ENCODE peak calls at places on chromosomes 11 and 22, in six cellular contexts. One of them, this sample, is unnamed.

GRCh38 chr22:34878996-34879395 is 187.0 kb upstream of the ISX start:
- DNase-seq in H9: no peak
- DNase-seq in neuronal stem cell: no peak
- DNase-seq in trophoblast cell: peak
- DNase-seq in mesenchymal stem cell: no peak
- DNase-seq in H1: no peak
- DNase-seq in this sample: no peak

GRCh38 chr11:44573333-44573732 is 7.9 kb downstream of the CD82 start:
- DNase-seq in H9: no peak
- DNase-seq in neuronal stem cell: no peak
- DNase-seq in trophoblast cell: no peak
- DNase-seq in mesenchymal stem cell: peak
- DNase-seq in H1: no peak
- DNase-seq in this sample: peak

GRCh38 chr11:2562181-2562581 is 117.4 kb downstream of the KCNQ1 start:
- DNase-seq in H9: no peak
- DNase-seq in neuronal stem cell: no peak
- DNase-seq in trophoblast cell: peak
- DNase-seq in mesenchymal stem cell: no peak
- DNase-seq in H1: no peak
- DNase-seq in this sample: no peak

GRCh38 chr11:31582697-31583096 is 73.1 kb downstream of the ELP4 start:
- DNase-seq in H9: no peak
- DNase-seq in neuronal stem cell: no peak
- DNase-seq in trophoblast cell: no peak
- DNase-seq in mesenchymal stem cell: no peak
- DNase-seq in H1: no peak
- DNase-seq in this sample: no peak

GRCh38 chr11:6357222-6357621 is 33.1 kb upstream of the SMPD1 start:
- DNase-seq in H9: no peak
- DNase-seq in neuronal stem cell: no peak
- DNase-seq in trophoblast cell: peak
- DNase-seq in mesenchymal stem cell: peak
- DNase-seq in H1: no peak
- DNase-seq in this sample: peak

GRCh38 chr11:34358258-34358665 is 452 bp upstream of the ABTB2 start:
- DNase-seq in H9: no peak
- DNase-seq in neuronal stem cell: peak
- DNase-seq in trophoblast cell: peak
- DNase-seq in mesenchymal stem cell: peak
- DNase-seq in H1: no peak
- DNase-seq in this sample: peak

GRCh38 chr22:32733900-32734299 is 67.6 kb upstream of the TIMP3 start:
- DNase-seq in H9: no peak
- DNase-seq in neuronal stem cell: no peak
- DNase-seq in trophoblast cell: no peak
- DNase-seq in mesenchymal stem cell: no peak
- DNase-seq in H1: no peak
- DNase-seq in this sample: no peak

GRCh38 chr11:86719781-86720463 is 47.5 kb upstream of the ME3 start:
- DNase-seq in H9: no peak
- DNase-seq in neuronal stem cell: no peak
- DNase-seq in trophoblast cell: peak
- DNase-seq in mesenchymal stem cell: peak
- DNase-seq in H1: no peak
- DNase-seq in this sample: peak

GRCh38 chr22:38172489-38173155 is 9.0 kb downstream of the PLA2G6 start:
- DNase-seq in H9: no peak
- DNase-seq in neuronal stem cell: no peak
- DNase-seq in trophoblast cell: no peak
- DNase-seq in mesenchymal stem cell: no peak
- DNase-seq in H1: no peak
- DNase-seq in this sample: peak

GRCh38 chr11:73818838-73819237 is 31.2 kb downstream of the MRPL48 start:
- DNase-seq in H9: no peak
- DNase-seq in neuronal stem cell: no peak
- DNase-seq in trophoblast cell: no peak
- DNase-seq in mesenchymal stem cell: peak
- DNase-seq in H1: no peak
- DNase-seq in this sample: peak

GRCh38 chr22:47129902-47130301 is 367.5 kb downstream of the TBC1D22A start:
- DNase-seq in H9: no peak
- DNase-seq in neuronal stem cell: no peak
- DNase-seq in trophoblast cell: peak
- DNase-seq in mesenchymal stem cell: no peak
- DNase-seq in H1: no peak
- DNase-seq in this sample: no peak

GRCh38 chr11:83427943-83428342 is 141.8 kb upstream of the CCDC90B start:
- DNase-seq in H9: no peak
- DNase-seq in neuronal stem cell: no peak
- DNase-seq in trophoblast cell: no peak
- DNase-seq in mesenchymal stem cell: no peak
- DNase-seq in H1: no peak
- DNase-seq in this sample: no peak

GRCh38 chr22:42623301-42623751 is 8.6 kb upstream of the POLDIP3 start:
- DNase-seq in H9: no peak
- DNase-seq in neuronal stem cell: no peak
- DNase-seq in trophoblast cell: no peak
- DNase-seq in mesenchymal stem cell: no peak
- DNase-seq in H1: no peak
- DNase-seq in this sample: no peak

GRCh38 chr11:15816270-15816871 is 540.0 kb downstream of the SOX6 start:
- DNase-seq in H9: no peak
- DNase-seq in neuronal stem cell: no peak
- DNase-seq in trophoblast cell: no peak
- DNase-seq in mesenchymal stem cell: peak
- DNase-seq in H1: no peak
- DNase-seq in this sample: peak

GRCh38 chr11:134139873-134140331 is 71.0 kb downstream of the JAM3 start:
- DNase-seq in H9: peak
- DNase-seq in neuronal stem cell: peak
- DNase-seq in trophoblast cell: peak
- DNase-seq in mesenchymal stem cell: peak
- DNase-seq in H1: peak
- DNase-seq in this sample: peak

GRCh38 chr11:120209750-120210650 is 832 bp upstream of the OAF start:
- DNase-seq in H9: no peak
- DNase-seq in neuronal stem cell: no peak
- DNase-seq in trophoblast cell: no peak
- DNase-seq in mesenchymal stem cell: peak
- DNase-seq in H1: no peak
- DNase-seq in this sample: no peak

GRCh38 chr11:33377100-33377851 is 120.1 kb downstream of the HIPK3 start:
- DNase-seq in H9: no peak
- DNase-seq in neuronal stem cell: peak
- DNase-seq in trophoblast cell: no peak
- DNase-seq in mesenchymal stem cell: no peak
- DNase-seq in H1: no peak
- DNase-seq in this sample: peak

GRCh38 chr11:45158210-45158644 is 11.8 kb downstream of the PRDM11 start:
- DNase-seq in H9: no peak
- DNase-seq in neuronal stem cell: no peak
- DNase-seq in trophoblast cell: no peak
- DNase-seq in mesenchymal stem cell: peak
- DNase-seq in H1: no peak
- DNase-seq in this sample: no peak

GRCh38 chr11:128373011-128373410 is 214.3 kb downstream of the ETS1 start:
- DNase-seq in H9: no peak
- DNase-seq in neuronal stem cell: no peak
- DNase-seq in trophoblast cell: no peak
- DNase-seq in mesenchymal stem cell: no peak
- DNase-seq in H1: no peak
- DNase-seq in this sample: peak

GRCh38 chr11:36305047-36305446 is 9.0 kb downstream of the PRR5L start:
- DNase-seq in H9: no peak
- DNase-seq in neuronal stem cell: no peak
- DNase-seq in trophoblast cell: no peak
- DNase-seq in mesenchymal stem cell: no peak
- DNase-seq in H1: no peak
- DNase-seq in this sample: no peak

GRCh38 chr11:119388103-119388502 is 6.6 kb upstream of the USP2 start:
- DNase-seq in H9: no peak
- DNase-seq in neuronal stem cell: no peak
- DNase-seq in trophoblast cell: no peak
- DNase-seq in mesenchymal stem cell: no peak
- DNase-seq in H1: no peak
- DNase-seq in this sample: no peak

GRCh38 chr11:85718991-85719807 is 33.2 kb upstream of the CCDC89 start:
- DNase-seq in H9: peak
- DNase-seq in neuronal stem cell: peak
- DNase-seq in trophoblast cell: peak
- DNase-seq in mesenchymal stem cell: peak
- DNase-seq in H1: peak
- DNase-seq in this sample: peak

GRCh38 chr11:79076526-79077115 is 364.2 kb downstream of the TENM4 start:
- DNase-seq in H9: no peak
- DNase-seq in neuronal stem cell: no peak
- DNase-seq in trophoblast cell: no peak
- DNase-seq in mesenchymal stem cell: peak
- DNase-seq in H1: no peak
- DNase-seq in this sample: no peak

GRCh38 chr11:111347002-111347722 is 31.9 kb downstream of the POU2AF1 start:
- DNase-seq in H9: no peak
- DNase-seq in neuronal stem cell: no peak
- DNase-seq in trophoblast cell: peak
- DNase-seq in mesenchymal stem cell: no peak
- DNase-seq in H1: no peak
- DNase-seq in this sample: no peak

GRCh38 chr11:20112291-20113146 is 47.8 kb downstream of the DBX1 start:
- DNase-seq in H9: peak
- DNase-seq in neuronal stem cell: no peak
- DNase-seq in trophoblast cell: peak
- DNase-seq in mesenchymal stem cell: peak
- DNase-seq in H1: no peak
- DNase-seq in this sample: peak

GRCh38 chr11:125903753-125904659 is at the start of gene DDX25:
- DNase-seq in H9: peak
- DNase-seq in neuronal stem cell: peak
- DNase-seq in trophoblast cell: no peak
- DNase-seq in mesenchymal stem cell: no peak
- DNase-seq in H1: peak
- DNase-seq in this sample: no peak

GRCh38 chr11:114416441-114416928 is 16.0 kb downstream of the RBM7 start:
- DNase-seq in H9: no peak
- DNase-seq in neuronal stem cell: no peak
- DNase-seq in trophoblast cell: peak
- DNase-seq in mesenchymal stem cell: peak
- DNase-seq in H1: no peak
- DNase-seq in this sample: peak

GRCh38 chr22:36332623-36333331 is 55.0 kb downstream of the MYH9 start:
- DNase-seq in H9: no peak
- DNase-seq in neuronal stem cell: no peak
- DNase-seq in trophoblast cell: peak
- DNase-seq in mesenchymal stem cell: peak
- DNase-seq in H1: no peak
- DNase-seq in this sample: peak

GRCh38 chr22:32909561-32910348 is 108.2 kb downstream of the TIMP3 start:
- DNase-seq in H9: no peak
- DNase-seq in neuronal stem cell: no peak
- DNase-seq in trophoblast cell: no peak
- DNase-seq in mesenchymal stem cell: no peak
- DNase-seq in H1: no peak
- DNase-seq in this sample: no peak

GRCh38 chr11:66617148-66617814 is 851 bp downstream of the RBM14 start:
- DNase-seq in H9: no peak
- DNase-seq in neuronal stem cell: no peak
- DNase-seq in trophoblast cell: peak
- DNase-seq in mesenchymal stem cell: no peak
- DNase-seq in H1: no peak
- DNase-seq in this sample: no peak
- H3K14ac ChIP-seq in H9: peak
- H3K14ac ChIP-seq in neuronal stem cell: no peak
- H3K14ac ChIP-seq in trophoblast cell: peak
- H3K14ac ChIP-seq in mesenchymal stem cell: peak
- H3K14ac ChIP-seq in H1: no peak
- H3K14ac ChIP-seq in this sample: peak

GRCh38 chr11:7646866-7647265 is 26.4 kb downstream of the CYB5R2 start:
- DNase-seq in H9: no peak
- DNase-seq in neuronal stem cell: no peak
- DNase-seq in trophoblast cell: peak
- DNase-seq in mesenchymal stem cell: no peak
- DNase-seq in H1: no peak
- DNase-seq in this sample: no peak
- H3K14ac ChIP-seq in H9: no peak
- H3K14ac ChIP-seq in neuronal stem cell: no peak
- H3K14ac ChIP-seq in trophoblast cell: no peak
- H3K14ac ChIP-seq in mesenchymal stem cell: no peak
- H3K14ac ChIP-seq in H1: no peak
- H3K14ac ChIP-seq in this sample: no peak

GRCh38 chr11:29782447-29782846 is 234.4 kb downstream of the KCNA4 start:
- DNase-seq in H9: no peak
- DNase-seq in neuronal stem cell: no peak
- DNase-seq in trophoblast cell: no peak
- DNase-seq in mesenchymal stem cell: no peak
- DNase-seq in H1: no peak
- DNase-seq in this sample: no peak

GRCh38 chr11:29786092-29786491 is 230.7 kb downstream of the KCNA4 start:
- DNase-seq in H9: no peak
- DNase-seq in neuronal stem cell: no peak
- DNase-seq in trophoblast cell: no peak
- DNase-seq in mesenchymal stem cell: no peak
- DNase-seq in H1: no peak
- DNase-seq in this sample: no peak

GRCh38 chr11:29780756-29781155 is 236.1 kb downstream of the KCNA4 start:
- DNase-seq in H9: no peak
- DNase-seq in neuronal stem cell: no peak
- DNase-seq in trophoblast cell: no peak
- DNase-seq in mesenchymal stem cell: no peak
- DNase-seq in H1: no peak
- DNase-seq in this sample: no peak

GRCh38 chr11:29783506-29783905 is 233.3 kb downstream of the KCNA4 start:
- DNase-seq in H9: no peak
- DNase-seq in neuronal stem cell: no peak
- DNase-seq in trophoblast cell: no peak
- DNase-seq in mesenchymal stem cell: no peak
- DNase-seq in H1: no peak
- DNase-seq in this sample: no peak

DNA sequence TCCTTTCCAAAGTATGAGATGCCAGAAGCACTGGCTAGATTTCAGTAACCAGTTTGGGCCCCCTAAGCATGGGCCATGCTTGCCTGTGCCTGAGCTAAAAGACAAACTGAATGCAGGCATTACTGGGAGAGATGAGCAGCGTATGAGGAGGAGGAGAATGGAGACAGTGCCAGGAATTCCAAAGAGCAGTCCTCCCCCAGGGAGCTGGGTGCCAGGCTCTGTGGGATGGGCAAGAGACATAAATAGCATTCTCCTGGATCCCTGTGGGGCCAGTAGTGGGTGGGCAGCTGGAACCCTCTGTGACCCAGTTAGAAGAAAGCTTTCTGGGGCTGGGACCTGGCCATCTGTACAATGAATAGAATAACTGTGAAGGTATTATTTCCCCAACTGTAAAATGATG is 235.6 kb downstream of the KCNA4 start:
- DNase-seq in H9: no peak
- DNase-seq in neuronal stem cell: no peak
- DNase-seq in trophoblast cell: no peak
- DNase-seq in mesenchymal stem cell: no peak
- DNase-seq in H1: no peak
- DNase-seq in this sample: no peak
- H3K14ac ChIP-seq in H9: no peak
- H3K14ac ChIP-seq in neuronal stem cell: peak
- H3K14ac ChIP-seq in trophoblast cell: no peak
- H3K14ac ChIP-seq in mesenchymal stem cell: no peak
- H3K14ac ChIP-seq in H1: no peak
- H3K14ac ChIP-seq in this sample: no peak

GRCh38 chr22:20136603-20136873 is 4.9 kb downstream of the ZDHHC8 start:
- DNase-seq in H9: no peak
- DNase-seq in neuronal stem cell: no peak
- DNase-seq in trophoblast cell: no peak
- DNase-seq in mesenchymal stem cell: no peak
- DNase-seq in H1: no peak
- DNase-seq in this sample: no peak
- H3K14ac ChIP-seq in H9: no peak
- H3K14ac ChIP-seq in neuronal stem cell: no peak
- H3K14ac ChIP-seq in trophoblast cell: no peak
- H3K14ac ChIP-seq in mesenchymal stem cell: no peak
- H3K14ac ChIP-seq in H1: no peak
- H3K14ac ChIP-seq in this sample: no peak